ENCODE peak calls at places on chromosome 4, in nine cellular contexts. One of them, this sample, is unnamed.
A peak's percentile ranks its signal among the peaks of the same experiment; 100 is the strongest.

GRCh38 chr4:104475652-104476051 is 19.0 kb downstream of the CXXC4 start:
- DNase-seq in endodermal cell: peak; percentile 59
- DNase-seq in left ventricle myocardium inferior: no peak
- DNase-seq in right cardiac atrium: no peak
- DNase-seq in spleen: no peak
- DNase-seq in fibroblast of lung: no peak
- DNase-seq in astrocyte: no peak
- DNase-seq in right atrium auricular region: no peak
- DNase-seq in CD8-positive, alpha-beta T cell: no peak
- DNase-seq in this sample: no peak

GRCh38 chr4:118760092-118760491 is 74.9 kb downstream of the METTL14 start:
- DNase-seq in right cardiac atrium: no peak
- DNase-seq in fibroblast of lung: no peak
- DNase-seq in astrocyte: no peak
- DNase-seq in left ventricle myocardium inferior: no peak
- DNase-seq in spleen: no peak
- DNase-seq in endodermal cell: no peak
- DNase-seq in right atrium auricular region: no peak
- DNase-seq in CD8-positive, alpha-beta T cell: no peak
- DNase-seq in this sample: no peak

GRCh38 chr4:141046255-141046654 is 87.0 kb downstream of the RNF150 start:
- DNase-seq in CD8-positive, alpha-beta T cell: no peak
- DNase-seq in right atrium auricular region: no peak
- DNase-seq in astrocyte: peak; percentile 100
- DNase-seq in endodermal cell: no peak
- DNase-seq in spleen: no peak
- DNase-seq in right cardiac atrium: no peak
- DNase-seq in fibroblast of lung: peak; percentile 95
- DNase-seq in left ventricle myocardium inferior: no peak
- DNase-seq in this sample: no peak

GRCh38 chr4:175772170-175772685 is 39.8 kb downstream of the GPM6A start:
- DNase-seq in astrocyte: no peak
- DNase-seq in right atrium auricular region: no peak
- DNase-seq in right cardiac atrium: no peak
- DNase-seq in spleen: no peak
- DNase-seq in endodermal cell: no peak
- DNase-seq in CD8-positive, alpha-beta T cell: no peak
- DNase-seq in left ventricle myocardium inferior: no peak
- DNase-seq in fibroblast of lung: no peak
- DNase-seq in this sample: no peak

GRCh38 chr4:77699731-77700210 is 94.2 kb downstream of the CXCL13 start:
- DNase-seq in spleen: no peak
- DNase-seq in fibroblast of lung: peak; percentile 96
- DNase-seq in left ventricle myocardium inferior: no peak
- DNase-seq in right atrium auricular region: no peak
- DNase-seq in right cardiac atrium: no peak
- DNase-seq in astrocyte: peak; percentile 90
- DNase-seq in CD8-positive, alpha-beta T cell: no peak
- DNase-seq in endodermal cell: peak; percentile 71
- DNase-seq in this sample: no peak

GRCh38 chr4:153061971-153062370 is 125.8 kb downstream of the FHDC1 start:
- DNase-seq in endodermal cell: no peak
- DNase-seq in right atrium auricular region: no peak
- DNase-seq in astrocyte: no peak
- DNase-seq in left ventricle myocardium inferior: no peak
- DNase-seq in fibroblast of lung: no peak
- DNase-seq in CD8-positive, alpha-beta T cell: no peak
- DNase-seq in spleen: no peak
- DNase-seq in right cardiac atrium: no peak
- DNase-seq in this sample: no peak

GRCh38 chr4:71862315-71862714 is 78.4 kb upstream of the GC start:
- DNase-seq in right atrium auricular region: no peak
- DNase-seq in CD8-positive, alpha-beta T cell: no peak
- DNase-seq in left ventricle myocardium inferior: no peak
- DNase-seq in spleen: no peak
- DNase-seq in endodermal cell: no peak
- DNase-seq in astrocyte: no peak
- DNase-seq in fibroblast of lung: no peak
- DNase-seq in right cardiac atrium: no peak
- DNase-seq in this sample: no peak

GRCh38 chr4:94532016-94532789 is 80.5 kb downstream of the PDLIM5 start:
- DNase-seq in spleen: no peak
- DNase-seq in endodermal cell: no peak
- DNase-seq in astrocyte: peak; percentile 51
- DNase-seq in CD8-positive, alpha-beta T cell: no peak
- DNase-seq in right cardiac atrium: no peak
- DNase-seq in fibroblast of lung: peak; percentile 36
- DNase-seq in left ventricle myocardium inferior: no peak
- DNase-seq in right atrium auricular region: no peak
- DNase-seq in this sample: no peak

GRCh38 chr4:130178106-130178505 is 1082.2 kb downstream of the C4orf33 start:
- DNase-seq in right atrium auricular region: no peak
- DNase-seq in fibroblast of lung: no peak
- DNase-seq in CD8-positive, alpha-beta T cell: no peak
- DNase-seq in astrocyte: no peak
- DNase-seq in right cardiac atrium: no peak
- DNase-seq in endodermal cell: no peak
- DNase-seq in spleen: no peak
- DNase-seq in left ventricle myocardium inferior: no peak
- DNase-seq in this sample: no peak

GRCh38 chr4:19300213-19300612 is 951.5 kb upstream of the SLIT2 start:
- DNase-seq in CD8-positive, alpha-beta T cell: no peak
- DNase-seq in right cardiac atrium: no peak
- DNase-seq in endodermal cell: no peak
- DNase-seq in spleen: no peak
- DNase-seq in fibroblast of lung: peak; percentile 35
- DNase-seq in right atrium auricular region: no peak
- DNase-seq in left ventricle myocardium inferior: no peak
- DNase-seq in astrocyte: peak; percentile 61
- DNase-seq in this sample: no peak

GRCh38 chr4:140151700-140152014 is 2.3 kb downstream of the MAML3 start:
- DNase-seq in CD8-positive, alpha-beta T cell: peak; percentile 67
- DNase-seq in right cardiac atrium: peak; percentile 78
- DNase-seq in left ventricle myocardium inferior: peak; percentile 78
- DNase-seq in spleen: no peak
- DNase-seq in astrocyte: peak; percentile 89
- DNase-seq in endodermal cell: no peak
- DNase-seq in right atrium auricular region: peak; percentile 79
- DNase-seq in fibroblast of lung: peak; percentile 87
- DNase-seq in this sample: peak; percentile 51

GRCh38 chr4:14301993-14302392 is 674.5 kb upstream of the BOD1L1 start:
- DNase-seq in right cardiac atrium: no peak
- DNase-seq in left ventricle myocardium inferior: no peak
- DNase-seq in spleen: no peak
- DNase-seq in CD8-positive, alpha-beta T cell: no peak
- DNase-seq in fibroblast of lung: no peak
- DNase-seq in astrocyte: no peak
- DNase-seq in endodermal cell: no peak
- DNase-seq in right atrium auricular region: no peak
- DNase-seq in this sample: no peak

DNA sequence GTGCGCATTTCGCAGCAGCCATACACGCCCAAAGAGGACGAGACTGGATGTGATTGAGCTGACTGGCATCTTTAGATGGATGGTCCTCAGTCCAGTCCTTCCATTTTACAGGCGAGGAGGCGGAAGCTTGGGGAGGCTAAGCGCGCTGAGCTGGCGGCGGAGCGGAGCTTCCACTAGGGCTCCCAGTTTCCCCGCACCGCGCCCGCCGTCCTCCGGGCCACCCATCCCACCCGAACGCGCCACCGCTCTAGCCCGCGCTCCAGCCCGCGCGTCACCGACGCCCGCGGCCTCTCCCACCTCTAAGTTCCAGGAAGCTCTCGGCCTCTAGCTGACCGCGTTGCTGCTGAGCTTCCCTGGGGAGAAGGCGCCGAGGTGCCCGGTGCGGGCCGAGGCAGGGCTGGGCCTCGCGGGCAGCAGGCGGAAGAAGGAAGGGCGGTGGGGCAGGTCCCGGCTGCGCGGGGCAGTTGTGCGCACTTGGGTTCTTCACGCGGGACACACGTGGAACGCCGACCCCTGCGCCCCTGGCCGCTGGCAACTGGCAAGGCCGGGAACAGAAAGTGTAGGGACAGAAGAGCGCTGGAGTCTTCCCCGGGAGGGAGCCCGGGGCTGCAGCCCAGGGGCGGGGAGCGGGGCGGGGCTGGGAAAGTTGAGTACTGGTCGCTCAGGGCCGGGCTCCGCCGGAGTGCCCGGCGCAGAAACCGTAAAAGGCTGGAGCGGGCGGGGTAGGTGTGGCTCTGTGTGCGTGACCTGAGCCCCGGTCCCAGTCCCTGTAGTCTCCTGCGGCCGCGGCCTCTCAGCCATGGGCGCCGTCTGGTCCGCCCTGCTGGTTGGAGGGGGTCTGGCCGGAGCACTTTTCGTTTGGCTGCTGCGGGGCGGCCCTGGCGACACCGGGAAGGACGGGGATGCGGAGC is at the start of gene STBD1:
- DNase-seq in endodermal cell: peak; percentile 93
- DNase-seq in right cardiac atrium: peak; percentile 84
- DNase-seq in spleen: peak; percentile 91
- DNase-seq in right atrium auricular region: no peak
- DNase-seq in left ventricle myocardium inferior: peak; percentile 85
- DNase-seq in astrocyte: peak; percentile 60
- DNase-seq in fibroblast of lung: peak; percentile 61
- DNase-seq in CD8-positive, alpha-beta T cell: peak; percentile 30
- DNase-seq in this sample: peak; percentile 47
- H3K27ac ChIP-seq in endodermal cell: no peak within 1 kb of the TSS
- H3K27ac ChIP-seq in right cardiac atrium: peak within 1 kb of the TSS; percentile 72
- H3K27ac ChIP-seq in spleen: peak within 1 kb of the TSS; percentile 89
- H3K27ac ChIP-seq in right atrium auricular region: peak within 1 kb of the TSS; percentile 92
- H3K27ac ChIP-seq in left ventricle myocardium inferior: peak within 1 kb of the TSS; percentile 96
- H3K27ac ChIP-seq in astrocyte: peak within 1 kb of the TSS; percentile 43
- H3K27ac ChIP-seq in fibroblast of lung: peak within 1 kb of the TSS; percentile 81
- H3K27ac ChIP-seq in CD8-positive, alpha-beta T cell: no peak within 1 kb of the TSS
- H3K27ac ChIP-seq in this sample: peak within 1 kb of the TSS; percentile 83

DNA sequence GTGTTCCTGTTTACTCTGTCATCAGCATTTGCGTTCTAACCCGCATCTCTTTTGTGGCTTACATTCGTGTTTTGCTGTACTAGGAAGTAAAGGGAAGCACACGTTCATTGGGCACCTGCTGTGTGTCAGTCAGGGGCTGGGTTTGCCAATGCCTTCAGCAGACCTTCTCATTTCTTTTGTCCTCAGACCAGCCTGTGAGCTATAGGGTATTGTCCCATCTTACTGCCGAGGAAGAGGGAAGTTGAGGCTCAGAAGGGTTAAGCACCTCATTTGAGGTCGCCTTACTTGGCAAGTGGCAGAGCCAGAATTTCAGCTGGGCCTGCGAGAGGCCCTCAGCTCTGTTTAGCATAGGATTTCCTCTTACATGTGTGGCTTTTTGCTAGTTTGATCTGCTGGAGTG is 8.7 kb downstream of the TBC1D14 start:
- DNase-seq in CD8-positive, alpha-beta T cell: no peak
- DNase-seq in endodermal cell: peak; percentile 54
- DNase-seq in spleen: peak; percentile 76
- DNase-seq in right atrium auricular region: no peak
- DNase-seq in fibroblast of lung: no peak
- DNase-seq in left ventricle myocardium inferior: no peak
- DNase-seq in astrocyte: no peak
- DNase-seq in right cardiac atrium: no peak
- DNase-seq in this sample: no peak
- H3K27ac ChIP-seq in CD8-positive, alpha-beta T cell: peak overlapping the region; percentile 34
- H3K27ac ChIP-seq in endodermal cell: no peak overlapping the region
- H3K27ac ChIP-seq in spleen: peak overlapping the region; percentile 93
- H3K27ac ChIP-seq in right atrium auricular region: peak overlapping the region; percentile 48
- H3K27ac ChIP-seq in fibroblast of lung: no peak overlapping the region
- H3K27ac ChIP-seq in left ventricle myocardium inferior: peak overlapping the region; percentile 47
- H3K27ac ChIP-seq in astrocyte: no peak overlapping the region
- H3K27ac ChIP-seq in right cardiac atrium: no peak overlapping the region
- H3K27ac ChIP-seq in this sample: no peak overlapping the region

DNA sequence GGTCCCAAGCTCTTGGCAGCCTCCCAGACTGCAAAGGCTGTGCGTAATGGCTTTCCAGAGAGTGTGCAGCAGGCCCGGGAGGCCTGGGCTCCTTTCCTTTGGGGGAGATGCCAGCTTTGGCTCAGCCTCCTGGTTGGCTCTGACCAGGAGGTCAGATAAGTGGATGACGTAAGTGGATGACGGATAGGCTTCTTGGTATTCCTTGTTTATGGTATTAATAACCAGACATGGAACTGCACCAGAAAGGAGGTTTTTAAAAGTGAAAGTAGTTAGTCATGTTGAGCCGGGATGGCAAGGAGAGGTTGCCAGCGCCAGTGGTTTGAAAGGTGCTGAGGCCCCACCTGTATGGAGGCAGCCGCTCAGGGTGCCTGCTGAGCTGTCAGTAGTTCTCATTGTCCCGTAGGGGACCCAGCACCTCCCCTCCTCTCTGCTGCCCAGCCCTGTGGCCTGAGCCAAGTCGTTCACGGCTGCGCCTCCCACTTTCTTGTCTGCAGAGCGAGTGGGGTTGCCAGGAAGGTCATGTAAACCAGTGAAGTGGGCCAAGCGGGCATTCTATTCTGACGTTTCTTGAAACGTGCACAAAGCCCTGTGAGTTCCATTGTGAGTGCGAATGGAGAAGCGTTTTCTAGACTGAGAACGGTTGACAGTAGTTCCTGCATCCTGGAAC is 28.7 kb upstream of the STOX2 start:
- DNase-seq in spleen: no peak
- DNase-seq in endodermal cell: no peak
- DNase-seq in CD8-positive, alpha-beta T cell: no peak
- DNase-seq in fibroblast of lung: peak; percentile 95
- DNase-seq in astrocyte: peak; percentile 88
- DNase-seq in right atrium auricular region: peak; percentile 84
- DNase-seq in left ventricle myocardium inferior: peak; percentile 83
- DNase-seq in right cardiac atrium: peak; percentile 91
- DNase-seq in this sample: no peak
- H3K27ac ChIP-seq in spleen: peak overlapping the region; percentile 73
- H3K27ac ChIP-seq in endodermal cell: no peak overlapping the region
- H3K27ac ChIP-seq in CD8-positive, alpha-beta T cell: no peak overlapping the region
- H3K27ac ChIP-seq in fibroblast of lung: no peak overlapping the region
- H3K27ac ChIP-seq in astrocyte: peak overlapping the region; percentile 37
- H3K27ac ChIP-seq in right atrium auricular region: peak overlapping the region; percentile 88
- H3K27ac ChIP-seq in left ventricle myocardium inferior: peak overlapping the region; percentile 93
- H3K27ac ChIP-seq in right cardiac atrium: peak overlapping the region; percentile 79
- H3K27ac ChIP-seq in this sample: no peak overlapping the region

DNA sequence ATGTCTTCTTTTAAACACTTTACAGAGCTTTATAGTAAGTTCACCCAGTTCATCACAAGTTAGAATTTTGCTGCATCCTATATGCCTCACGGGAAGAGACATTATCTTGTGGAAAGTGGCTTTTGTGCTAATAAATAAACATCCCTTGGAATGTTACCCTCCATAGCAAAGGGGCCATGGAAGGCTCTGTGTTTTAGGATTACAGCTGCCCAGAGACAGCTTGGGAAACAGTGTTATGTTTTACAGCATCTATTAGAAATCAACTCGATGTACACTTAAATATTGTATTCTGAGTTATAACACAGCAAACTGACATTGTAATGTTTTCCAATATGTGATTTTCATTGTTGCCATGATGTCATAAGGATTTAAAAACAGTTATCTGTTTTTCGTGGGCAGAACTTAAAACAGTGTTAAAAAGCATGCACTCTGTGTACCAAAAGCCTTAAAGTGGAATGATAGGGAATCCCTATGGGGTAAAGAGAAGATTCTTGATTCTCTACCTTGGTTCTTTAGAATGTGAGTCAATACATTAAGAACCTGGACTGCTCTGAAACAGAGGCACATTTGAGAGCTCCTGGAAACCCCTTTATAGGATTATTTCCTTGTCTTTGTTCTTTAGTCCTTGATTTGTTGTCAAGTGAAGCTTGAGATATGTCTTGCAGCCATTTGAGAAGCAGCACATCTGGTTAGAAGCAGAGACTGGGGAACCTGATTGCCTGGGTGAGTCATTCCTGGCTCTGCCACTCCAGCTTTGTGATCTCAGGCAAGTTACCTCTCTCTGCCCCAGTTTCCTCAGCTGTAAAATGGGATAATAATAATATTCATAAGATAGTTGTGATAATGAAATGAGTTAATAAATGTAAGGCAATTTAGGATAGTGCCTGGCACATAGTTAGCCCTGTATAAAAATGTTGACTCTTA is 41.6 kb downstream of the ARHGAP10 start:
- DNase-seq in spleen: no peak
- DNase-seq in endodermal cell: no peak
- DNase-seq in fibroblast of lung: peak; percentile 46
- DNase-seq in right atrium auricular region: no peak
- DNase-seq in right cardiac atrium: no peak
- DNase-seq in astrocyte: peak; percentile 68
- DNase-seq in CD8-positive, alpha-beta T cell: no peak
- DNase-seq in left ventricle myocardium inferior: no peak
- DNase-seq in this sample: no peak
- H3K27ac ChIP-seq in spleen: no peak overlapping the region
- H3K27ac ChIP-seq in endodermal cell: no peak overlapping the region
- H3K27ac ChIP-seq in fibroblast of lung: peak overlapping the region; percentile 76
- H3K27ac ChIP-seq in right atrium auricular region: peak overlapping the region; percentile 80
- H3K27ac ChIP-seq in right cardiac atrium: peak overlapping the region; percentile 42
- H3K27ac ChIP-seq in astrocyte: peak overlapping the region; percentile 96
- H3K27ac ChIP-seq in CD8-positive, alpha-beta T cell: no peak overlapping the region
- H3K27ac ChIP-seq in left ventricle myocardium inferior: peak overlapping the region; percentile 84
- H3K27ac ChIP-seq in this sample: no peak overlapping the region

This sample was measured in tibial nerve.